ENCODE peak calls at places on chromosomes 4 and X, in five cellular contexts. C, G, B, F and Z are unnamed samples.

GRCh38 chrX:531611-531936 is 99.0 kb upstream of the SHOX start:
- DNase-seq in C (no peak), G (no peak), B (peak; percentile 46), F (no peak), Z (no peak)

GRCh38 chrX:101460669-101461068 is 24.6 kb upstream of the ARMCX4 start:
- DNase-seq in C (no peak), G (no peak), B (no peak), F (no peak), Z (peak; percentile 20)

GRCh38 chr4:105807496-105807895 is 87.8 kb upstream of the NPNT start:
- DNase-seq in C (no peak), G (no peak), B (no peak), F (no peak), Z (no peak)

GRCh38 chr4:37400326-37400881 is 155.9 kb downstream of the NWD2 start:
- DNase-seq in C (no peak), G (no peak), B (no peak), F (no peak), Z (no peak)

GRCh38 chrX:115679460-115679859 is 118.5 kb downstream of the PLS3 start:
- DNase-seq in C (peak; percentile 6), G (no peak), B (peak; percentile 54), F (peak; percentile 7), Z (peak; percentile 25)

GRCh38 chrX:105658136-105658535 is 164.2 kb upstream of the NRK start:
- DNase-seq in C (peak; percentile 59), G (no peak), B (no peak), F (no peak), Z (peak; percentile 84)

GRCh38 chrX:150465856-150466775 is 102.3 kb upstream of the MTM1 start:
- DNase-seq in C (no peak), G (no peak), B (no peak), F (no peak), Z (no peak)

GRCh38 chr4:26792639-26793038 is 68.0 kb upstream of the STIM2 start:
- DNase-seq in C (no peak), G (no peak), B (no peak), F (no peak), Z (no peak)

GRCh38 chr4:150149381-150149780 is 71.1 kb downstream of the DCLK2 start:
- DNase-seq in C (no peak), G (no peak), B (no peak), F (no peak), Z (no peak)

GRCh38 chr4:48779095-48779997 is 733 bp downstream of the FRYL start:
- DNase-seq in C (peak; percentile 52), G (peak; percentile 85), B (peak; percentile 73), F (no peak), Z (peak; percentile 71)

GRCh38 chr4:151866266-151866918 is 105.6 kb upstream of the GATB start:
- DNase-seq in C (no peak), G (no peak), B (no peak), F (no peak), Z (no peak)

GRCh38 chrX:19725545-19726102 is 161.8 kb downstream of the SH3KBP1 start:
- DNase-seq in C (peak; percentile 82), G (no peak), B (no peak), F (no peak), Z (peak; percentile 78)

GRCh38 chrX:19731307-19731706 is 156.1 kb downstream of the SH3KBP1 start:
- DNase-seq in C (no peak), G (no peak), B (no peak), F (no peak), Z (no peak)

GRCh38 chrX:19728915-19729314 is 158.5 kb downstream of the SH3KBP1 start:
- DNase-seq in C (no peak), G (no peak), B (no peak), F (no peak), Z (peak; percentile 24)

GRCh38 chrX:19728083-19728648 is 159.2 kb downstream of the SH3KBP1 start:
- DNase-seq in C (peak; percentile 64), G (no peak), B (no peak), F (no peak), Z (no peak)

DNA sequence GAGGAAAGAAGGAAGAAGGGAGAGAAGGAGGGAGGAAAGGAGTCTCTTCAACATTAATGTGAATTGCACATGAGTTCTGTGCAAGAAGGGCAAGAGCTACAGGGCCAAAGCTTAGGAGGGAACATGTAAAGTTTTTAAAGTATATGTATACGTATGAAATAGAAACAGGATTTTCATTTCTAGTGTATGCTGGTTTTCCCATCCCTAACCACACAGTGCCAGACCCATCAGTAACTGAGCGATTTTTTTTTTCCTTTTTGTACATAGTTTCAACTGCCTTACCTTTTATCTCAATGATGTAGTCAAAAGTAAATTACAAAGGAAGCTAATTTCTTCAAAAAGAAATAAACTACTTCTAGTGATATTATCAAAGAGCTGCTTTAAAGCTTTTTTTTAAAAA is 157.6 kb downstream of the SH3KBP1 start:
- DNase-seq in C (no peak), G (no peak), B (no peak), F (no peak), Z (no peak)
- H3K4me1 ChIP-seq in C (peaks cover 6% of the 10 kb centered on the region), G (no peaks in the 10 kb centered on the region), B (no peaks in the 10 kb centered on the region), F (no peaks in the 10 kb centered on the region), Z (no peaks in the 10 kb centered on the region)

GRCh38 chrX:70478521-70478920 is 33.9 kb downstream of the DLG3 start:
- DNase-seq in C (no peak), G (no peak), B (no peak), F (no peak), Z (peak; percentile 46)

GRCh38 chrX:70476934-70477733 is 32.5 kb downstream of the DLG3 start:
- DNase-seq in C (peak; percentile 31), G (peak; percentile 66), B (peak; percentile 59), F (peak; percentile 78), Z (peak; percentile 87)

GRCh38 chrX:70479197-70479969 is 34.7 kb downstream of the DLG3 start:
- DNase-seq in C (peak; percentile 60), G (no peak), B (no peak), F (no peak), Z (peak; percentile 89)

GRCh38 chrX:70476166-70476933 is 31.7 kb downstream of the DLG3 start:
- DNase-seq in C (no peak), G (no peak), B (peak; percentile 43), F (no peak), Z (no peak)

DNA sequence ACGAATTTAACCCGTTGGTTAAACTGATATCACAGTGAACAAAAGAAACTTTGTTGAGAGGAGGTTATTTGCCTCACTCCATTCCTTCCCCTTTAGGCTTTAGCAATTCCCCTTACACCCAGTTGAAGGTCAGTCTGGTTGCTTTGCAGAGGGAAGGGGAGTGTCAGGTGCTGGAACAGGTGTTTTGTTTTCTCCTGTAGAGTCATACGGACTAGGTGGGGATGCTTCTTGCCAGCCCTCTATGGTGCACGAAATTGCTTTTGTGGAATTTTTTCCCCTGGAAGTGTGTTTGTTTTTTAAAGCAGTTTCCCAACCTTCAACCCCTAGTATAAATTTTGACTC is 33.1 kb downstream of the DLG3 start:
- DNase-seq in C (no peak), G (no peak), B (no peak), F (no peak), Z (no peak)
- H3K4me1 ChIP-seq in C (peaks cover 18% of the 10 kb centered on the region), G (peaks cover 55% of the 10 kb centered on the region), B (peaks cover 75% of the 10 kb centered on the region), F (peaks cover 62% of the 10 kb centered on the region), Z (peaks cover 12% of the 10 kb centered on the region)

DNA sequence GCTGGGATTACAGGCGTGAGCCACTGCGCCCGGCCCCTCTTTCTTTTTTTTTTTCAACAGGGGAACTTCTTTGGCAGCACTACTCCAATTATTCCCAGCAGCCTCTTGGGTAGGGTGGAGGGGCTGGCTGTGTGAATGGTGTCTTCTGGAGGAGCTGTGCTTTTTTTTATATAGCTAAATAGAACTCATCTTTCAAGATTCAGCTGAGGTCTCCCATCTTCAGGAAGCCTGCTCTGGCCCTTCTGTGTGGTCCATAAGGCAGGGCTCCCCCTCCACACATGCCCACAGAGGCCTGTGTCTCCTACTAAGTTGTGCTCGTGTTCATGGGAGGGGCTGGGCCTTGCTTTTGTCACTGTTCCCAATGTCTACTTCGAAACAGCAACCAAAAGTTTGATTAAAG is 116.8 kb downstream of the AFAP1 start:
- DNase-seq in C (no peak), G (no peak), B (no peak), F (no peak), Z (no peak)
- H3K4me1 ChIP-seq in C (peaks cover 4% of the 10 kb centered on the region), G (peaks cover 8% of the 10 kb centered on the region), B (peaks cover 18% of the 10 kb centered on the region), F (no peaks in the 10 kb centered on the region), Z (peaks cover 24% of the 10 kb centered on the region)

DNA sequence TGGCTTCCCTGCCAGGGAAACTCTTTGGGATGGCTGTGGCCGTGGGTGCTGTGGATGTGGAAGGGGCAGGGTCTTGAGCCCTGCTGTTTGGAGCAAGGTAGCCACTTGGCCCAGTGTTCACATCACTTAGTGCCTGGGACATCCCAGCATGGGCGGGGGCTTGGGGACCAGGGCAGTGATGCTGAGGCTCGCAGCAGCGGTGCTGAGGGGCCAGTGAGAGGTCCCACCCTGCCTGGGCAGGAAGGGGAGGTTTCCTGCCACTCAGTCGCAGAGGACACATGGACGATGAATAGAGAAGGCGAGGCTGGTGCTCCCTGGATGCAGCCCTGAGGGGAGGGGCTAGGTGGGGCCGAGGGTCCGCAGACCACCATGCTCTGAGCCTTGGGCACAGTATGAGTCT is 25.7 kb downstream of the DOK7 start:
- DNase-seq in C (no peak), G (no peak), B (no peak), F (no peak), Z (no peak)
- H3K4me1 ChIP-seq in C (peaks cover 30% of the 10 kb centered on the region), G (no peaks in the 10 kb centered on the region), B (no peaks in the 10 kb centered on the region), F (peaks cover 19% of the 10 kb centered on the region), Z (peaks cover 64% of the 10 kb centered on the region)

GRCh38 chr4:15771419-15772058 is 6.6 kb upstream of the CD38 start:
- DNase-seq in C (no peak), G (no peak), B (no peak), F (no peak), Z (no peak)
- H3K4me1 ChIP-seq in C (no peaks in the 10 kb centered on the region), G (no peaks in the 10 kb centered on the region), B (no peaks in the 10 kb centered on the region), F (no peaks in the 10 kb centered on the region), Z (no peaks in the 10 kb centered on the region)

GRCh38 chr4:2850966-2851782 is 7.5 kb downstream of the ADD1 start:
- DNase-seq in C (no peak), G (no peak), B (no peak), F (no peak), Z (no peak)

GRCh38 chr4:2852481-2852881 is 8.8 kb downstream of the ADD1 start:
- DNase-seq in C (no peak), G (no peak), B (no peak), F (no peak), Z (no peak)

GRCh38 chr4:2848449-2848848 is 4.8 kb downstream of the ADD1 start:
- DNase-seq in C (peak; percentile 16), G (no peak), B (no peak), F (no peak), Z (no peak)

GRCh38 chr4:2847297-2847871 is 3.7 kb downstream of the ADD1 start:
- DNase-seq in C (no peak), G (no peak), B (no peak), F (no peak), Z (no peak)

GRCh38 chr4:2849267-2850140 is 5.9 kb downstream of the ADD1 start:
- DNase-seq in C (no peak), G (no peak), B (no peak), F (no peak), Z (no peak)
- H3K4me1 ChIP-seq in C (peaks cover 4% of the 10 kb centered on the region), G (peaks cover 68% of the 10 kb centered on the region), B (peaks cover 4% of the 10 kb centered on the region), F (peaks cover 4% of the 10 kb centered on the region), Z (peaks cover 6% of the 10 kb centered on the region)

GRCh38 chrX:66009231-66009845 is 30.5 kb downstream of the VSIG4 start:
- DNase-seq in C (no peak), G (no peak), B (no peak), F (no peak), Z (no peak)
- H3K4me1 ChIP-seq in C (peaks cover 5% of the 10 kb centered on the region), G (no peaks in the 10 kb centered on the region), B (no peaks in the 10 kb centered on the region), F (no peaks in the 10 kb centered on the region), Z (no peaks in the 10 kb centered on the region)

DNA sequence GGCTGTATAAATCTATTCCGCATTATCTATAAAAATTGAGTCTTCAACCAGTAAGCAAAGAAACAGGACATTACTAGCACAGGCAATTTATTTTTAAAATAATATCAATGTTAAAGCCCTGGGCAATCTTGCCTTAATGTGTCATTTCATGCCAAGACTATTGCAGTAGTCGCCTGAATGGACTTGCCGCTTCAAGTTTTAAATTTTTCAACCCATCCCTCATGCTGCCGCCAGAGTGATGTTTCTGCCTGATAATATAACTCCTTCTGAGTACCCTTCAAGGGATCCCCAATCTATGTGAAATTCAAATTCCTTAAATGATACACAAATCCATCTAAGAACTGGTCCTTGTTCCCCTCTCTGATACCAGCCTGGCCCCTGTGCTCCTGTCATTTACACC is 66.9 kb downstream of the PRSS12 start:
- DNase-seq in C (peak; percentile 37), G (no peak), B (no peak), F (no peak), Z (no peak)
- H3K4me1 ChIP-seq in C (peaks cover 40% of the 10 kb centered on the region), G (peaks cover 15% of the 10 kb centered on the region), B (peaks cover 10% of the 10 kb centered on the region), F (no peaks in the 10 kb centered on the region), Z (no peaks in the 10 kb centered on the region)